ENCODE peak calls at places on chromosomes 5 and 9, in seven cellular contexts. T is amniotic epithelial cell, D is cardiac septum, G is AG08396, A is cardiac fibroblast, B is endothelial cell, Z is germinal center. Y is an unnamed sample.

GRCh38 chr5:146703899-146704298 is 174.7 kb downstream of the PPP2R2B start:
- DNase-seq in B (no peak), A (no peak), T (peak), Z (no peak), G (no peak), D (no peak), Y (peak)

GRCh38 chr5:124698774-124699173 is 47.7 kb downstream of the ZNF608 start:
- DNase-seq in Z (no peak), G (no peak), D (no peak), A (peak), T (no peak), B (no peak), Y (no peak)

GRCh38 chr9:138076650-138077009 is 199.0 kb downstream of the CACNA1B start:
- DNase-seq in A (no peak), G (no peak), D (peak), Z (no peak), B (no peak), T (no peak), Y (no peak)

GRCh38 chr5:127425037-127425436 is 92.4 kb upstream of the PRRC1 start:
- DNase-seq in Z (no peak), D (no peak), G (no peak), A (no peak), T (peak), B (no peak), Y (no peak)

GRCh38 chr9:20512106-20512505 is 110.2 kb downstream of the MLLT3 start:
- DNase-seq in A (peak), G (peak), D (no peak), Z (no peak), T (peak), B (no peak), Y (peak)

GRCh38 chr5:92147263-92147662 is 764.1 kb upstream of the ARRDC3 start:
- DNase-seq in A (no peak), G (no peak), Z (no peak), D (no peak), B (no peak), T (no peak), Y (no peak)

GRCh38 chr5:159184858-159185381 is 24.4 kb downstream of the RNF145 start:
- DNase-seq in D (no peak), T (peak), G (peak), A (peak), B (no peak), Z (no peak), Y (peak)

GRCh38 chr5:181153814-181154213 is 6.4 kb downstream of the OR2V2 start:
- DNase-seq in Z (no peak), D (no peak), A (no peak), T (no peak), B (no peak), G (no peak), Y (no peak)

GRCh38 chr9:18490591-18491370 is 16.8 kb downstream of the ADAMTSL1 start:
- DNase-seq in A (peak), T (peak), Z (no peak), B (no peak), D (no peak), G (peak), Y (peak)

GRCh38 chr9:129640871-129641750 is 840 bp downstream of the ASB6 start:
- DNase-seq in A (no peak), B (no peak), Z (no peak), T (no peak), G (no peak), D (no peak), Y (no peak)

GRCh38 chr9:82271099-82271498 is 282.5 kb downstream of the SPATA31D1 start:
- DNase-seq in B (no peak), A (peak), Z (no peak), G (peak), D (no peak), T (peak), Y (peak)

GRCh38 chr5:44365351-44365750 is 23.9 kb downstream of the FGF10 start:
- DNase-seq in A (peak), G (no peak), Z (no peak), T (peak), B (no peak), D (no peak), Y (no peak)

GRCh38 chr5:164296603-164297080 is 791.2 kb downstream of the MAT2B start:
- DNase-seq in A (peak), G (no peak), D (no peak), Z (no peak), T (peak), B (peak), Y (no peak)

GRCh38 chr5:139561655-139562451 is 714 bp downstream of the UBE2D2 start:
- DNase-seq in B (peak), T (peak), Z (peak), D (peak), G (peak), A (peak), Y (peak)

GRCh38 chr5:2191972-2192371 is 309.2 kb upstream of the IRX4 start:
- DNase-seq in D (peak), A (no peak), Z (no peak), B (no peak), T (no peak), G (no peak), Y (no peak)

GRCh38 chr5:141475625-141476131 is at the start of gene PCDHGC3:
- DNase-seq in A (peak), B (peak), Z (peak), G (peak), T (peak), D (peak), Y (peak)

GRCh38 chr5:135458356-135458755 is 6.2 kb upstream of the TIFAB start:
- DNase-seq in G (no peak), D (no peak), A (no peak), B (no peak), T (no peak), Z (no peak), Y (no peak)

GRCh38 chr5:169290895-169291294 is 10.0 kb downstream of the SLIT3 start:
- DNase-seq in A (no peak), B (no peak), Z (no peak), T (no peak), D (no peak), G (no peak), Y (peak)

GRCh38 chr5:51380603-51381207 is 2.5 kb upstream of the ISL1 start:
- DNase-seq in T (peak), G (peak), D (no peak), B (peak), Z (peak), A (peak), Y (peak)

GRCh38 chr5:141172381-141173204 is at the start of gene PCDHB7:
- DNase-seq in D (no peak), G (peak), Z (peak), B (peak), T (no peak), A (peak), Y (peak)

GRCh38 chr5:169296456-169297220 is 4.3 kb downstream of the SLIT3 start:
- DNase-seq in Z (no peak), A (peak), T (peak), B (no peak), D (no peak), G (peak), Y (no peak)

GRCh38 chr9:118222375-118222774 is 518.2 kb downstream of the TLR4 start:
- DNase-seq in Z (no peak), B (peak), G (no peak), D (no peak), T (no peak), A (no peak), Y (no peak)

GRCh38 chr9:105296889-105297288 is 52.4 kb downstream of the SLC44A1 start:
- DNase-seq in A (peak), Z (no peak), G (peak), B (no peak), D (no peak), T (peak), Y (peak)